ENCODE peak calls at places on chromosomes 13 and 19, in four cellular contexts. F, G, N and I are unnamed samples.

GRCh38 chr19:16330811-16331690 is 6.4 kb downstream of the KLF2 start:
- DNase-seq in G (no peak), F (no peak), N (no peak), I (no peak)

GRCh38 chr13:24016046-24016445 is 118.7 kb upstream of the C1QTNF9B start:
- DNase-seq in N (no peak), F (no peak), G (no peak), I (no peak)

GRCh38 chr13:44934724-44935123 is 54.5 kb downstream of the NUFIP1 start:
- DNase-seq in G (peak), N (no peak), F (no peak), I (no peak)

GRCh38 chr19:41088151-41088550 is at the start of gene CYP2A13:
- DNase-seq in G (no peak), N (no peak), F (no peak), I (no peak)

GRCh38 chr13:23703241-23703640 is 133.0 kb downstream of the TNFRSF19 start:
- DNase-seq in N (no peak), G (no peak), F (no peak), I (no peak)

GRCh38 chr13:59690857-59691500 is 472.7 kb downstream of the DIAPH3 start:
- DNase-seq in G (peak), F (no peak), N (no peak), I (no peak)

GRCh38 chr13:100438059-100438788 is 150.4 kb downstream of the GGACT start:
- DNase-seq in F (no peak), G (no peak), N (no peak), I (no peak)

GRCh38 chr13:48155850-48156249 is 60.9 kb upstream of the MED4 start:
- DNase-seq in N (peak), F (no peak), G (peak), I (no peak)

GRCh38 chr19:13978306-13978705 is 26.0 kb downstream of the DCAF15 start:
- DNase-seq in F (peak), G (no peak), N (peak), I (peak)

GRCh38 chr19:3687774-3688706 is 12.2 kb downstream of the PIP5K1C start:
- DNase-seq in F (no peak), N (no peak), G (no peak), I (no peak)

GRCh38 chr19:49301866-49302252 is 23.1 kb downstream of the SLC6A16 start:
- DNase-seq in F (no peak), N (no peak), G (no peak), I (no peak)

GRCh38 chr13:30022256-30022655 is 171.8 kb upstream of the UBL3 start:
- DNase-seq in N (no peak), F (no peak), G (no peak), I (no peak)

GRCh38 chr19:31185261-31185660 is 164.0 kb downstream of the TSHZ3 start:
- DNase-seq in G (no peak), F (no peak), N (peak), I (no peak)

GRCh38 chr19:38049105-38049649 is 142.2 kb downstream of the SIPA1L3 start:
- DNase-seq in N (no peak), G (no peak), F (no peak), I (no peak)

GRCh38 chr19:33063356-33064116 is 1.2 kb downstream of the RHPN2 start:
- DNase-seq in N (peak), F (no peak), G (no peak), I (no peak)

GRCh38 chr19:42282036-42282762 is 13.1 kb downstream of the CIC start:
- DNase-seq in F (no peak), G (peak), N (peak), I (no peak)

GRCh38 chr13:87667686-87668085 is 3.5 kb upstream of the SLITRK5 start:
- DNase-seq in N (no peak), G (no peak), F (no peak), I (no peak)

GRCh38 chr19:38483016-38483630 is 49.6 kb downstream of the RYR1 start:
- DNase-seq in N (no peak), G (no peak), F (no peak), I (no peak)

GRCh38 chr19:28063702-28064101 is 1149.2 kb downstream of the UQCRFS1 start:
- DNase-seq in N (no peak), F (no peak), G (no peak), I (no peak)

GRCh38 chr19:15305582-15306334 is 26.6 kb downstream of the BRD4 start:
- DNase-seq in N (no peak), F (no peak), G (no peak), I (no peak)

GRCh38 chr13:99384468-99384867 is 77.3 kb upstream of the GPR183 start:
- DNase-seq in F (no peak), G (no peak), N (no peak), I (peak)

GRCh38 chr13:31638577-31638976 is 100.7 kb upstream of the RXFP2 start:
- DNase-seq in N (peak), G (peak), F (no peak), I (no peak)

GRCh38 chr19:7478843-7479227 is 10.0 kb downstream of the PEX11G start:
- DNase-seq in G (no peak), F (no peak), N (no peak), I (no peak)

GRCh38 chr13:41614671-41615519 is 157.5 kb downstream of the RGCC start:
- DNase-seq in G (peak), N (no peak), F (no peak), I (no peak)

GRCh38 chr19:36051236-36051635 is 2.8 kb downstream of the THAP8 start:
- DNase-seq in N (no peak), G (no peak), F (no peak), I (no peak)

GRCh38 chr13:23790591-23791170 is 98.5 kb downstream of the MIPEP start:
- DNase-seq in G (peak), N (no peak), F (peak), I (no peak)

GRCh38 chr19:27974082-27974513 is 1238.9 kb downstream of the UQCRFS1 start:
- DNase-seq in N (peak), F (no peak), G (peak), I (no peak)

GRCh38 chr19:46132508-46133100 is 8.1 kb upstream of the IGFL3 start:
- DNase-seq in N (no peak), F (no peak), G (no peak), I (no peak)
- H3K27ac ChIP-seq in N (peak), F (no peak), G (peak), I (peak)

GRCh38 chr19:44878119-44878865 is 12.8 kb upstream of the TOMM40 start:
- DNase-seq in F (peak), N (no peak), G (no peak), I (no peak)

GRCh38 chr19:44876930-44877530 is 14.0 kb upstream of the TOMM40 start:
- DNase-seq in F (peak), N (no peak), G (no peak), I (no peak)

GRCh38 chr19:44872661-44873060 is 18.4 kb upstream of the TOMM40 start:
- DNase-seq in F (peak), G (no peak), N (no peak), I (no peak)

GRCh38 chr19:44874317-44874716 is 16.7 kb upstream of the TOMM40 start:
- DNase-seq in G (no peak), F (peak), N (no peak), I (no peak)

DNA sequence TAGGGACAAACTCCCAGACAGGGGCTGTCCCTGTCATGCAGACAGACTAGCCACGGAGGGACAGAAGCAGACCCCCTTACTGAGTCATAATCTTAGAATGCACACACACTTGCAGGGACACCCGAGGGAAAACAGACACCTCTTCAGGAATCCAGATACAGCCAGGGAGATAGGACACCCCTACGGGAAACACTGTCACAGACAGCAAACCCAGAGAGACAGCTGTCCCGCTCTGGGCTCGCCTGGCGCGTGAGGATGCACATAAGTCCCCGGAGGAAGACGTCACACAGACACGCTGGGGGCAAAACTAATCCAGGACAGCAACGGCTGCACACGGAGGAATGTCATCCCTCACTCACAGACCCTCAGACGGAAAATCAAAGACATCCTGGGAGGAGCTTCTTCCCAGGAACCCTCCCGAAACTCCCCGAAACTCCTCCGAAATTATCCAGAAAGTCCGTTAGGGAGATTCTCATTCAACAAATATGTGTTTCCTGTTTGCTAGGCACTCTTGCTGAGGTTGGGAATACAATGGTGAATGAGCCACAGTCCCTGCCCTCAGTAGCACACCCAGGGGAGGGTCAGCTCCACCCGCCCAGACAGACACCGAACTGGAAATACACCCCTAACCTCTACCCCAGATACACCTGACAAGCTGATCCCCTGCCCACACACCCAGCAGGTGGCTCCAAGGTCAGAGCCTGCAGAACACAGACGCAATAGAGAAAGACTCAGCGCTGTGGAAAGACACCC is 15.2 kb upstream of the TOMM40 start:
- DNase-seq in F (peak), G (peak), N (no peak), I (no peak)
- H3K27ac ChIP-seq in F (no peak), G (peak), N (no peak), I (no peak)

GRCh38 chr13:39405596-39405995 is 197.4 kb downstream of the LHFPL6 start:
- DNase-seq in F (no peak), N (no peak), G (no peak), I (no peak)
- H3K27ac ChIP-seq in F (no peak), N (peak), G (no peak), I (no peak)

GRCh38 chr19:17506745-17507144 is 4.7 kb upstream of the PGLS start:
- DNase-seq in G (no peak), N (no peak), F (no peak), I (no peak)

GRCh38 chr19:17504456-17504855 is 7.0 kb upstream of the PGLS start:
- DNase-seq in F (no peak), G (no peak), N (no peak), I (no peak)

GRCh38 chr19:17505218-17505617 is 6.2 kb upstream of the PGLS start:
- DNase-seq in G (no peak), N (no peak), F (no peak), I (peak)

GRCh38 chr19:17503240-17503639 is 8.2 kb upstream of the PGLS start:
- DNase-seq in N (no peak), G (no peak), F (no peak), I (no peak)

DNA sequence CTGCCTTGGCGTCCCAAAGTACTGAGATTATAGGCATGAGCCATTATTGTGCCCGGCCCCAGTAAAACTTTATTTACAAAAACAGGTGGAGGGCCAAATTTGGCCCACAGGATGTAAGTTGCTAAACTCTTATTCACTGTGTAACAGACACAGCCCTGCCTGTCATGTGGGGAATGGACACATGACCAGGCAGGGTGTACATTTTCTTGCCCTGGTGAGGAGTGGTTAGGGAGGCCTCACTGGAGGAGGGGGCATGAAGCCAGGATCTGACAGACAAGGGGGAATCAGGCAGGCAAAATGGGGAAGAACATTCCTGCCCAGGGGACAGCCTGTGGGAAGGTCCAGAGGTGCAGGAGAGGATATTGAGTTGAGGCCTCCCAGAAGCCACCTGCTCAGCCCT is 7.4 kb upstream of the PGLS start:
- DNase-seq in N (no peak), G (no peak), F (no peak), I (no peak)
- H3K27ac ChIP-seq in N (no peak), G (no peak), F (no peak), I (no peak)

DNA sequence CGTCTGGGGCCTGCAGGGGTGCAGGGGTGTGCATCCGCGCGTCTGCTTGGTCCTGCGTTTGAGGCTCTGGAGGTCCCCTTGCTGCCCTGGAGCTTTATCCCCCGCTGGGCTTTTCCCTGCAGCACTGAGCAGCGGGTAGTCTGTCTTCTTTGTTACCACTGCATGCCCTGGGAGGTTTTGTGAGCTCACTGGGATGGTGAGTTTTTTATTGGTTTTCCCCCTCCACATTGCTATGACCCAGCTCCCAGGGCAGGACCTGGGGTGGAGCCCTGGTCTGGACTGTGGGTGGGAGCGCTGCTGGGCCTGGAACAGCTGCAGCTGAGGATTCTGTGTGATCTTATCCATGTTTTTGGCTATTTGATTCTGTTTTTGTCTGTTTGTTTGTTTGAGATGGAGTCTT is 2.8 kb upstream of the ZNF628 start:
- DNase-seq in G (no peak), N (no peak), F (no peak), I (no peak)
- H3K27ac ChIP-seq in G (peak), N (no peak), F (no peak), I (no peak)

DNA sequence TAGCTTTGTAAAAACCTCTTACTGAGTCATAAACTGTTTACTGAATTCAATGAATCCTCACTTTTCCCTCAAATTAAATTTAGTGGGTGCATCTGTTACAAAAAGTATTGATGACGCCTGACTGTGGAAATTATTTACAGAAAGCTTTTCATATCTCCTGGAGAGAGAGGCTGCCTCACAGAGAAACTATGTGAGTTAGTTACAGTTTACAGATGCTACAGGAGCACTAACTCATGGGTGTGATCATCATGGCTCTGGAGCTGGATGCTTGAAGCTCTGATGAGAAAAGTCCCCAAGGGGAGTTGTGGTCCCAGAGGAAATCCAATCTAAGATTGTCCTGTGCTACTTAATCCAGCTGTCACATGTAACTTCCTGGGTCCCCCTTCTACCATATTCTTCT is 590.8 kb downstream of the LMO7 start:
- DNase-seq in N (no peak), F (no peak), G (no peak), I (no peak)
- H3K27ac ChIP-seq in N (no peak), F (no peak), G (no peak), I (no peak)

GRCh38 chr13:102917019-102917418 is 71.2 kb downstream of the ERCC5 start:
- DNase-seq in N (peak), F (no peak), G (no peak), I (no peak)

GRCh38 chr13:102922184-102922583 is 76.4 kb downstream of the ERCC5 start:
- DNase-seq in F (no peak), G (no peak), N (no peak), I (no peak)
- H3K27ac ChIP-seq in F (no peak), G (no peak), N (no peak), I (no peak)